ENCODE peak calls at places on chromosome 16, in four cellular contexts. P, N, B and D are unnamed samples.

GRCh38 chr16:53414381-53414780 is 19.9 kb upstream of the RBL2 start:
- DNase-seq in B (no peak), P (no peak), N (no peak), D (no peak)

GRCh38 chr16:75193730-75194444 is 13.1 kb downstream of the CTRB2 start:
- DNase-seq in N (no peak), B (no peak), P (no peak), D (no peak)

GRCh38 chr16:88533381-88533831 is 36.8 kb upstream of the ZC3H18 start:
- DNase-seq in N (no peak), B (no peak), P (no peak), D (peak; percentile 29)

GRCh38 chr16:27723711-27724490 is 174.0 kb downstream of the KATNIP start:
- DNase-seq in P (no peak), N (no peak), B (no peak), D (no peak)

GRCh38 chr16:56493131-56493530 is 26.7 kb downstream of the BBS2 start:
- DNase-seq in P (no peak), N (no peak), B (no peak), D (no peak)

GRCh38 chr16:87464691-87465300 is 28.0 kb downstream of the ZCCHC14 start:
- DNase-seq in N (no peak), P (peak; percentile 82), B (no peak), D (peak; percentile 47)

GRCh38 chr16:85906349-85906748 is 7.4 kb downstream of the IRF8 start:
- DNase-seq in N (no peak), B (no peak), P (no peak), D (no peak)

GRCh38 chr16:73065617-73066313 is 17.8 kb upstream of the ZFHX3 start:
- DNase-seq in B (no peak), P (no peak), N (no peak), D (no peak)

GRCh38 chr16:4947722-4948503 is 10.2 kb upstream of the SEC14L5 start:
- DNase-seq in B (no peak), N (peak; percentile 90), P (no peak), D (no peak)

GRCh38 chr16:5615868-5616642 is 518.5 kb upstream of the EEF2KMT start:
- DNase-seq in B (no peak), P (no peak), N (peak; percentile 3), D (no peak)

GRCh38 chr16:25063865-25064264 is 47.7 kb upstream of the LCMT1 start:
- DNase-seq in N (no peak), P (no peak), B (no peak), D (no peak)